ENCODE peak calls at places on chromosomes 2 and 18, in nine cellular contexts. I is endodermal cell, O is A549, M is OCI-LY7, E is ovary, X is uterus, J is cardiac muscle cell, C is stomach, N is fibroblast of pulmonary artery. S is an unnamed sample.
A peak's percentile ranks its signal among the peaks of the same experiment; 100 is the strongest.

GRCh38 chr2:142824756-142825155 is 52.7 kb upstream of the KYNU start:
- DNase-seq in I (no peak), O (no peak), M (no peak), E (no peak), X (no peak), J (no peak), C (no peak), N (no peak), S (no peak)

GRCh38 chr2:216312441-216312840 is 59.8 kb downstream of the MARCHF4 start:
- DNase-seq in I (no peak), O (no peak), M (no peak), E (no peak), X (no peak), J (no peak), C (no peak), N (no peak), S (no peak)

GRCh38 chr2:45669109-45669508 is 17.6 kb downstream of the PRKCE start:
- DNase-seq in I (no peak), O (no peak), M (no peak), E (no peak), X (no peak), J (peak; percentile 91), C (no peak), N (peak; percentile 85), S (no peak)

GRCh38 chr2:60560734-60561649 is 7.5 kb upstream of the BCL11A start:
- DNase-seq in I (no peak), O (peak; percentile 31), M (peak; percentile 68), E (no peak), X (no peak), J (peak; percentile 49), C (no peak), N (peak; percentile 53), S (no peak)

GRCh38 chr2:144950874-144951560 is 431.1 kb upstream of the ZEB2 start:
- DNase-seq in I (no peak), O (peak; percentile 82), M (no peak), E (no peak), X (no peak), J (peak; percentile 88), C (no peak), N (peak; percentile 92), S (no peak)

GRCh38 chr2:74889159-74889558 is 55.2 kb downstream of the HK2 start:
- DNase-seq in I (peak; percentile 17), O (no peak), M (no peak), E (no peak), X (no peak), J (no peak), C (no peak), N (no peak), S (no peak)

GRCh38 chr2:101418704-101419663 is 31.7 kb upstream of the CREG2 start:
- DNase-seq in I (peak; percentile 74), O (peak; percentile 70), M (peak; percentile 67), E (peak; percentile 41), X (peak; percentile 64), J (peak; percentile 83), C (peak; percentile 68), N (peak; percentile 85), S (no peak)

GRCh38 chr2:214386720-214387119 is 24.1 kb upstream of the VWC2L start:
- DNase-seq in I (no peak), O (no peak), M (no peak), E (no peak), X (no peak), J (no peak), C (no peak), N (no peak), S (no peak)

GRCh38 chr2:19140463-19141208 is 217.8 kb downstream of the OSR1 start:
- DNase-seq in I (peak; percentile 54), O (peak; percentile 98), M (no peak), E (no peak), X (no peak), J (peak; percentile 56), C (no peak), N (peak; percentile 71), S (no peak)

GRCh38 chr2:64797881-64798590 is 144.3 kb upstream of the SERTAD2 start:
- DNase-seq in I (no peak), O (no peak), M (no peak), E (no peak), X (no peak), J (peak; percentile 41), C (peak; percentile 65), N (peak; percentile 41), S (no peak)

GRCh38 chr2:12005886-12006681 is 259.7 kb downstream of the LPIN1 start:
- DNase-seq in I (peak; percentile 63), O (no peak), M (peak; percentile 11), E (no peak), X (no peak), J (peak; percentile 56), C (peak; percentile 74), N (no peak), S (no peak)

GRCh38 chr2:70789304-70790078 is 952 bp downstream of the FIGLA start:
- DNase-seq in I (peak; percentile 95), O (peak; percentile 78), M (peak; percentile 16), E (no peak), X (peak; percentile 22), J (peak; percentile 68), C (peak; percentile 54), N (peak; percentile 70), S (no peak)

GRCh38 chr2:219552382-219553167 is 8.7 kb downstream of the TMEM198 start:
- DNase-seq in I (peak; percentile 98), O (peak; percentile 75), M (peak; percentile 76), E (peak; percentile 94), X (peak; percentile 90), J (peak; percentile 90), C (peak; percentile 89), N (peak; percentile 74), S (no peak)

GRCh38 chr18:53796042-53796729 is 428.3 kb downstream of the MBD2 start:
- DNase-seq in I (no peak), O (peak; percentile 7), M (no peak), E (no peak), X (no peak), J (peak; percentile 90), C (no peak), N (peak; percentile 92), S (no peak)

GRCh38 chr2:128324008-128324896 is 5.6 kb upstream of the HS6ST1 start:
- DNase-seq in I (peak; percentile 50), O (no peak), M (no peak), E (no peak), X (peak; percentile 17), J (no peak), C (peak; percentile 24), N (no peak), S (peak; percentile 8)

GRCh38 chr2:28624436-28624797 is 127.2 kb upstream of the PPP1CB start:
- DNase-seq in I (no peak), O (no peak), M (no peak), E (no peak), X (no peak), J (no peak), C (no peak), N (no peak), S (no peak)

GRCh38 chr18:76970749-76971148 is 148.4 kb downstream of the ZNF236 start:
- DNase-seq in I (no peak), O (no peak), M (no peak), E (peak; percentile 2), X (no peak), J (no peak), C (no peak), N (no peak), S (no peak)

DNA sequence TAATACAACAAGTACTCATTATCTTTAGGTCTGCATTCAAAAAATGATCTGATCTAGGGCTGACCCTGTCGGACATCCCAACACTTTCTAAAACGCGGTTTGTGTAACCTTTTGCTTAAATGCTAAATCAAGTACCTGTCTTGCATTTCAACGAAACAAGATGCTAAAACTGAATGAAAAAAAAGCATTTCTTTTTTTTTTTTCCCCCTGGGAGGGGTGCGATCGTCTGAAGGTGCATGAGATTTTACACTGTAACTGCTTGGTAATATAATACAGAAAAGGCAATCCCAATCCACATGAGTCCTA is 143.9 kb downstream of the MEIS1 start:
- DNase-seq in I (no peak), O (no peak), M (no peak), E (no peak), X (no peak), J (no peak), C (no peak), N (no peak), S (no peak)
- H3K4me3 ChIP-seq in I (no peak overlapping the region), O (no peak overlapping the region), M (no peak overlapping the region), E (peak overlapping the region; percentile 70), X (peak overlapping the region; percentile 49), J (peak overlapping the region; percentile 78), C (peak overlapping the region; percentile 55), N (no peak overlapping the region), S (peak overlapping the region; percentile 86)

DNA sequence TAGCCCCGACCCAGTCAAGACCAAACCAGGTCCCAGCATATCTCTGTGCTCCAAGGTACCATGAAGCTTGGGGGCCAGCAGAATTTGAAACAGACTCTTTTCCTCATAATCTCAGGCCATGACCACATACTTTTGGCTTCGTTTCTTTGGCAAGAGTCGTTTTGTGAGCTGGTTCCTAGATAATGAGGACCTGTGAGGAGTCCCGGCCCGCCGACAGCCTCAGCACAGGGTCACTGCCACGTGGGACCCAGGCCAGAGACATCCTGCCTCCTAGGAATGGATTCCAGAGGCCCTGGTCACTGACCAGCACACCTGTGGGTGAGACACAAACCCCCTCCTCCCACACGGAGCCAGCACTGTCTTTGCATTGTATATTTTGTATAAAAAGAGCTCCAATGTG is 73.5 kb downstream of the VAPA start:
- DNase-seq in I (no peak), O (no peak), M (no peak), E (peak; percentile 62), X (peak; percentile 56), J (peak; percentile 69), C (no peak), N (peak; percentile 24), S (no peak)
- TF ChIP-seq CTCF in I (no peak), O (no peak), M (no peak), E (no peak), X (no peak), J (no peak), C (no peak), N (no peak), S (no peak)

DNA sequence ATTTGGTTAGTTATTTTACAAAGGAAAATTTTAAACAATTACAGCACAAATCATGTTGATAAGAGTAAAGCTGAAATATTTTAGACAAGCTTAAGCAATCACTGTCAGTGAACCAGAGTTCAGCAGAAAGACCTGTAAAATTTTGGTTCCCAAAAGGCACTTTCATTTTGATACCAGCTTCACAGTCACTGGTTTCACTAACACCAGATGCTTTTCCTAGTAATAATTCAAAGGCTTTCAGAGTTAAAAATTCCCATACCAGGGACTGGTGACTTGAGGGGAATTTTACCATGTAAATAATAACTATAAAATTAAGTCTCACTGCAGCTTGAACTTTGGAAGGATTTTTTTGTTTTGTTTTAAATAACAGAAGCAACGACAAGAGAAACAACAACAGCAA is 102.3 kb upstream of the CD302 start:
- DNase-seq in I (no peak), O (no peak), M (no peak), E (no peak), X (no peak), J (no peak), C (no peak), N (no peak), S (no peak)
- H3K4me3 ChIP-seq in I (no peak overlapping the region), O (no peak overlapping the region), M (no peak overlapping the region), E (no peak overlapping the region), X (no peak overlapping the region), J (no peak overlapping the region), C (no peak overlapping the region), N (no peak overlapping the region), S (no peak overlapping the region)

DNA sequence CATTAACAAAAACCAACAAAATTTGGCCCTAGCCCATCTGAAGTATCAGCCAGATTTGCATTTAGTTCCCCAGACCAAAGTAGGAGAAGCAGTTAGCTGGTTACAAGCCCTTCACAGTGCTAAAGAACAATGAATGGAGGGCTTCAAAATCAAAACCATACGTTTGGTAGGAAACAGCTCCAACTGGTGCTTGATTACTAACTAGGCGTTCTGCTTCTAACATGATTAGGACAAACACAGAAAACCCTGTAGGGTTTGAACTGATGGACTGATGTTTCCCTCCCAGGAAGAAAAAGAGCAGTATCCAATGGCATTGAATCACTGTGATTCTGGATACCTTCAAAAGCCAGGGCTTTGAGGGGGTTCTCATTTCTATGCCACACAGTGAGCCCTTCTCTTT is 20.5 kb upstream of the STAT4 start:
- DNase-seq in I (no peak), O (no peak), M (no peak), E (no peak), X (no peak), J (no peak), C (no peak), N (no peak), S (no peak)
- TF ChIP-seq CTCF in I (no peak), O (no peak), M (no peak), E (no peak), X (no peak), J (no peak), C (no peak), N (no peak), S (no peak)

S was measured in ascending aorta.